ENCODE peak calls at places on chromosomes 13 and 19, in nine cellular contexts. One of them, this sample, is unnamed.

GRCh38 chr13:110024646-110024980 is 238.2 kb upstream of the IRS2 start:
- DNase-seq in vagina: no peak
- DNase-seq in K562: no peak
- DNase-seq in SK-N-SH: no peak
- DNase-seq in stomach: no peak
- DNase-seq in sigmoid colon: no peak
- DNase-seq in prostate gland: no peak
- DNase-seq in HL-60: no peak
- DNase-seq in GM23338: no peak
- DNase-seq in this sample: no peak

GRCh38 chr13:105611424-105611823 is 924.0 kb downstream of the EFNB2 start:
- DNase-seq in vagina: no peak
- DNase-seq in HL-60: no peak
- DNase-seq in sigmoid colon: no peak
- DNase-seq in stomach: no peak
- DNase-seq in GM23338: peak; percentile 62
- DNase-seq in prostate gland: no peak
- DNase-seq in SK-N-SH: no peak
- DNase-seq in K562: no peak
- DNase-seq in this sample: no peak

GRCh38 chr13:113816925-113817859 is 46.7 kb downstream of the GAS6 start:
- DNase-seq in sigmoid colon: peak; percentile 95
- DNase-seq in stomach: peak; percentile 97
- DNase-seq in prostate gland: peak; percentile 88
- DNase-seq in HL-60: no peak
- DNase-seq in SK-N-SH: peak; percentile 91
- DNase-seq in GM23338: peak; percentile 87
- DNase-seq in vagina: no peak
- DNase-seq in K562: peak; percentile 57
- DNase-seq in this sample: peak; percentile 94

GRCh38 chr13:46486270-46486669 is 66.7 kb upstream of the LRCH1 start:
- DNase-seq in sigmoid colon: no peak
- DNase-seq in prostate gland: no peak
- DNase-seq in stomach: no peak
- DNase-seq in SK-N-SH: no peak
- DNase-seq in HL-60: no peak
- DNase-seq in GM23338: no peak
- DNase-seq in vagina: no peak
- DNase-seq in K562: no peak
- DNase-seq in this sample: no peak

GRCh38 chr19:55212447-55212846 is 3.1 kb upstream of the PTPRH start:
- DNase-seq in SK-N-SH: no peak
- DNase-seq in vagina: no peak
- DNase-seq in GM23338: peak; percentile 44
- DNase-seq in HL-60: no peak
- DNase-seq in K562: peak; percentile 89
- DNase-seq in prostate gland: no peak
- DNase-seq in sigmoid colon: no peak
- DNase-seq in stomach: no peak
- DNase-seq in this sample: no peak

GRCh38 chr19:1840541-1841115 is 7.7 kb downstream of the REXO1 start:
- DNase-seq in SK-N-SH: no peak
- DNase-seq in vagina: no peak
- DNase-seq in prostate gland: no peak
- DNase-seq in sigmoid colon: no peak
- DNase-seq in K562: peak; percentile 65
- DNase-seq in stomach: no peak
- DNase-seq in HL-60: no peak
- DNase-seq in GM23338: no peak
- DNase-seq in this sample: no peak

GRCh38 chr19:10471909-10472308 is 31.2 kb downstream of the KEAP1 start:
- DNase-seq in vagina: no peak
- DNase-seq in K562: peak; percentile 59
- DNase-seq in SK-N-SH: peak; percentile 65
- DNase-seq in HL-60: no peak
- DNase-seq in GM23338: peak; percentile 43
- DNase-seq in sigmoid colon: no peak
- DNase-seq in stomach: no peak
- DNase-seq in prostate gland: no peak
- DNase-seq in this sample: no peak

GRCh38 chr19:31312004-31312403 is 37.2 kb downstream of the TSHZ3 start:
- DNase-seq in vagina: no peak
- DNase-seq in K562: peak; percentile 9
- DNase-seq in stomach: no peak
- DNase-seq in HL-60: peak; percentile 97
- DNase-seq in GM23338: no peak
- DNase-seq in prostate gland: no peak
- DNase-seq in sigmoid colon: peak; percentile 68
- DNase-seq in SK-N-SH: no peak
- DNase-seq in this sample: no peak

GRCh38 chr13:99991806-99992242 is 10.2 kb downstream of the ZIC2 start:
- DNase-seq in SK-N-SH: no peak
- DNase-seq in sigmoid colon: no peak
- DNase-seq in K562: no peak
- DNase-seq in stomach: no peak
- DNase-seq in HL-60: no peak
- DNase-seq in vagina: no peak
- DNase-seq in prostate gland: no peak
- DNase-seq in GM23338: peak; percentile 69
- DNase-seq in this sample: no peak

GRCh38 chr13:99990045-99990977 is 8.7 kb downstream of the ZIC2 start:
- DNase-seq in GM23338: peak; percentile 63
- DNase-seq in sigmoid colon: no peak
- DNase-seq in prostate gland: no peak
- DNase-seq in K562: no peak
- DNase-seq in stomach: no peak
- DNase-seq in HL-60: no peak
- DNase-seq in vagina: no peak
- DNase-seq in SK-N-SH: peak; percentile 27
- DNase-seq in this sample: no peak

GRCh38 chr13:99989376-99990044 is 7.9 kb downstream of the ZIC2 start:
- DNase-seq in K562: no peak
- DNase-seq in sigmoid colon: no peak
- DNase-seq in GM23338: peak; percentile 61
- DNase-seq in stomach: no peak
- DNase-seq in SK-N-SH: peak; percentile 39
- DNase-seq in prostate gland: no peak
- DNase-seq in vagina: peak; percentile 72
- DNase-seq in HL-60: no peak
- DNase-seq in this sample: no peak

GRCh38 chr13:99992376-99992775 is 10.8 kb downstream of the ZIC2 start:
- DNase-seq in prostate gland: no peak
- DNase-seq in vagina: no peak
- DNase-seq in sigmoid colon: no peak
- DNase-seq in GM23338: no peak
- DNase-seq in stomach: no peak
- DNase-seq in SK-N-SH: no peak
- DNase-seq in K562: no peak
- DNase-seq in HL-60: no peak
- DNase-seq in this sample: no peak

GRCh38 chr13:99991013-99991805 is 9.6 kb downstream of the ZIC2 start:
- DNase-seq in vagina: no peak
- DNase-seq in stomach: no peak
- DNase-seq in prostate gland: no peak
- DNase-seq in K562: no peak
- DNase-seq in sigmoid colon: no peak
- DNase-seq in HL-60: no peak
- DNase-seq in SK-N-SH: peak; percentile 26
- DNase-seq in GM23338: peak; percentile 68
- DNase-seq in this sample: no peak
- H3K4me3 ChIP-seq in vagina: no peak overlapping the region
- H3K4me3 ChIP-seq in stomach: no peak overlapping the region
- H3K4me3 ChIP-seq in prostate gland: no peak overlapping the region
- H3K4me3 ChIP-seq in K562: no peak overlapping the region
- H3K4me3 ChIP-seq in sigmoid colon: no peak overlapping the region
- H3K4me3 ChIP-seq in HL-60: no peak overlapping the region
- H3K4me3 ChIP-seq in SK-N-SH: no peak overlapping the region
- H3K4me3 ChIP-seq in GM23338: peak overlapping the region; percentile 54
- H3K4me3 ChIP-seq in this sample: no peak overlapping the region

DNA sequence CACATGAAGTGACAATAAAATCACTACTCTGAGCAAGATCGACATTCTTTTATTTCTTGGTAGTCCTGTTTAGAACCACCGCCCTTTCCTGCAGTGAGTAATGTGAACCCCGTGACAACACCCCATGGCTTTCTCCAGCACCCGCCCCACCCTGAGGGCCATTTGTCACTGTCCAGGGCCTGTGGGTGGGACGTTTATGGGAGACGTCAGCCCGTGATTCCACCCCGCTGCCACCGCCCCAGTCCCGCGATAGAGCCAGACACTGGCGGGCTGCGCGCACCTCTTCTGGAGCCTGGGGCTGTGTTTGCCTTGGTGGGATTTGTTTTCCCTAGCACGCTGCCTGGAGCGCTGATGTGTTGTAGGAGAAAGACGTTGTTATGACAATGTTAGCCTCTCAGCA is 263.7 kb downstream of the TEX29 start:
- DNase-seq in SK-N-SH: no peak
- DNase-seq in GM23338: no peak
- DNase-seq in vagina: no peak
- DNase-seq in HL-60: no peak
- DNase-seq in prostate gland: no peak
- DNase-seq in sigmoid colon: peak; percentile 54
- DNase-seq in K562: peak; percentile 31
- DNase-seq in stomach: peak; percentile 51
- DNase-seq in this sample: no peak
- TF ChIP-seq POLR2AphosphoS5 in SK-N-SH: no peak
- TF ChIP-seq POLR2AphosphoS5 in GM23338: no peak
- TF ChIP-seq POLR2AphosphoS5 in vagina: no peak
- TF ChIP-seq POLR2AphosphoS5 in HL-60: no peak
- TF ChIP-seq POLR2AphosphoS5 in prostate gland: no peak
- TF ChIP-seq POLR2AphosphoS5 in sigmoid colon: no peak
- TF ChIP-seq POLR2AphosphoS5 in K562: no peak
- TF ChIP-seq POLR2AphosphoS5 in stomach: no peak
- TF ChIP-seq POLR2AphosphoS5 in this sample: no peak

GRCh38 chr13:80340643-80341097 is 256 bp downstream of the SPRY2 start:
- DNase-seq in sigmoid colon: peak; percentile 73
- DNase-seq in SK-N-SH: no peak
- DNase-seq in stomach: no peak
- DNase-seq in GM23338: no peak
- DNase-seq in K562: no peak
- DNase-seq in HL-60: no peak
- DNase-seq in prostate gland: no peak
- DNase-seq in vagina: no peak
- DNase-seq in this sample: no peak

GRCh38 chr13:80339841-80340642 is 884 bp downstream of the SPRY2 start:
- DNase-seq in SK-N-SH: peak; percentile 60
- DNase-seq in K562: peak; percentile 47
- DNase-seq in sigmoid colon: peak; percentile 74
- DNase-seq in HL-60: no peak
- DNase-seq in GM23338: peak; percentile 31
- DNase-seq in vagina: no peak
- DNase-seq in stomach: peak; percentile 46
- DNase-seq in prostate gland: peak; percentile 46
- DNase-seq in this sample: no peak

GRCh38 chr13:80342541-80343371 is 1.8 kb upstream of the SPRY2 start:
- DNase-seq in stomach: peak; percentile 89
- DNase-seq in prostate gland: peak; percentile 81
- DNase-seq in HL-60: no peak
- DNase-seq in K562: peak; percentile 84
- DNase-seq in SK-N-SH: peak; percentile 84
- DNase-seq in vagina: no peak
- DNase-seq in sigmoid colon: peak; percentile 90
- DNase-seq in GM23338: peak; percentile 83
- DNase-seq in this sample: peak; percentile 69

GRCh38 chr13:80341771-80342271 is 895 bp upstream of the SPRY2 start:
- DNase-seq in prostate gland: peak; percentile 40
- DNase-seq in stomach: no peak
- DNase-seq in GM23338: peak; percentile 77
- DNase-seq in K562: peak; percentile 44
- DNase-seq in SK-N-SH: peak; percentile 80
- DNase-seq in HL-60: no peak
- DNase-seq in vagina: no peak
- DNase-seq in sigmoid colon: peak; percentile 79
- DNase-seq in this sample: no peak

DNA sequence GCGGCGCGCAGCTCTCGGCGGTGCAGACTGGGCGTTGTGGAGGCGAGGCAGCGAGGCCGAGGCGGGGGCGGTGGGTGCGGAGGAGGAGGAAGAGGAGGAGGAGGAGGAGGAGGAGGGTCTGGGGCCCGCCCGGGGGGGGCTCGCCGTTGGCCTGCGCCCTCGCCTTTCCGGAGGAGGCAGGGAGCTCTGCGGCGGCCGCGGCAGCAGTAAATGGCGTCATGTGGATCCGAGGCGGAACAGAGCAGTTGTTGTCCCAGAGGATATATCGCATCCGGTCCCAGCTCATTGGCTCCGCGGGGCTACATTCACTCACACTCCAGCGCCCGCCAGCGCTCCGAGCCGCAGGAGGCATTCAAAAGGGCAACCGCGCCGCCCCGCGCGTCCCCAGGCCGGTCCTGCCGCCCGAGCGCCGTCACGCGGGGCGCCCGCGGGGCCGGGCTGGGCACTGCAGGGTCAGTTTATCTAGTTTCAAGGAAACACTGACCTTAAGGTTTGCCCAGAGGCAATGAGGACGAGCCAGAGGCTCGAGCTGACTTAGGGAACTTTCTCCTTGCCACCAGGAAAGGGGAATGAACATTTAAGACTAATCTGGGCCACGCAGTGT is at the start of gene SPRY2:
- DNase-seq in vagina: no peak
- DNase-seq in sigmoid colon: peak; percentile 97
- DNase-seq in prostate gland: peak; percentile 96
- DNase-seq in K562: peak; percentile 89
- DNase-seq in GM23338: peak; percentile 97
- DNase-seq in HL-60: peak; percentile 75
- DNase-seq in SK-N-SH: peak; percentile 92
- DNase-seq in stomach: peak; percentile 93
- DNase-seq in this sample: peak; percentile 88
- H3K4me3 ChIP-seq in vagina: peak within 1 kb of the TSS; percentile 82
- H3K4me3 ChIP-seq in sigmoid colon: peak within 1 kb of the TSS; percentile 66
- H3K4me3 ChIP-seq in prostate gland: peak within 1 kb of the TSS; percentile 88
- H3K4me3 ChIP-seq in K562: peak within 1 kb of the TSS; percentile 71
- H3K4me3 ChIP-seq in GM23338: peak within 1 kb of the TSS; percentile 77
- H3K4me3 ChIP-seq in HL-60: peak within 1 kb of the TSS; percentile 88
- H3K4me3 ChIP-seq in SK-N-SH: peak within 1 kb of the TSS; percentile 99
- H3K4me3 ChIP-seq in stomach: peak within 1 kb of the TSS; percentile 64
- H3K4me3 ChIP-seq in this sample: peak within 1 kb of the TSS; percentile 78

DNA sequence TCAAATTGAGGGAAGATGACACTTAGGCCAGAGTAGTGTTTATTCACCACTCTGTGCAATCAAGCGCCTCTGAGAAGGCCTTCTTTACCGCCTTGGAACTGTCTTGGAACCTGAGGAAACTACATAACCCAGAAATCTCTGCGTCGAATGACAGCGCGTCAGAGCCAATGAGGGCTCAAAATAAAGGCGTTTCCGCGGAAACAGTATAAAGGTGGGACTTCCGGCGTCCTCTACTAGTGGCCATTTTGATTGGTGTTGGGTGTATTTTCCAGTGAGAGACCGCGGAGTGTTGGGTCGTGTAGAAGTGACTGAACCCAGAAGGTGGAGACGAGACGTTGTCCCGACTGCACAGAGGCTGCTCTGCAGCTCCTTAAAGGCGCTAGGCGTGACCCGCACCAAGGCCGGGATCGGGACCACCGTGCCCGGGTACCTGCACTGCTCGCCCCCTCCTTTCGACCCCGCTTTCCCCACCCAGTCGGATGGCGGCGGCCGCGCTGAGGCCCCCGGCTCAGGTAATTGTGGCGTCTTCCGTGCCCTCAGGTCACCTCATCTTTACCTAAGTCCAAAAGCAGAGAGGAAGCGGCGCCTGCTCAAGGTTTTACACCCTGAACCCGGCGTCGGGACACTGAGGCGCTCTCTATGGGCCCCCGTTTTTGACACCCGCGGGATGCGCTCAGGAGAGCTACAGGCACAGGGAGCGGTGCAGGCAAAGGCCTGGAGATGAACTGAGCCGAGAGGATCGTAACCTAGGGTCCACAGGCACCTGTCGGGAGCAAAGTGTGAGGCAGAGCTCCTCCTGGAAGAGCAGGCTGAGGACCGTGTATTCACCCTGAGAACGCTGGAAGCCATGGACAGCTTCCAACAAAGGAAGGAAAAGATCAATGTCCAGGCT is at the start of gene ZNF776:
- DNase-seq in GM23338: peak; percentile 98
- DNase-seq in sigmoid colon: peak; percentile 87
- DNase-seq in SK-N-SH: peak; percentile 87
- DNase-seq in prostate gland: peak; percentile 89
- DNase-seq in HL-60: peak; percentile 87
- DNase-seq in vagina: no peak
- DNase-seq in K562: peak; percentile 93
- DNase-seq in stomach: peak; percentile 86
- DNase-seq in this sample: peak; percentile 84
- TF ChIP-seq POLR2AphosphoS5 in GM23338: peak; percentile 88
- TF ChIP-seq POLR2AphosphoS5 in sigmoid colon: peak; percentile 51
- TF ChIP-seq POLR2AphosphoS5 in SK-N-SH: peak; percentile 92
- TF ChIP-seq POLR2AphosphoS5 in prostate gland: peak; percentile 97
- TF ChIP-seq POLR2AphosphoS5 in HL-60: peak; percentile 69
- TF ChIP-seq POLR2AphosphoS5 in vagina: peak; percentile 63
- TF ChIP-seq POLR2AphosphoS5 in K562: peak; percentile 79
- TF ChIP-seq POLR2AphosphoS5 in stomach: peak; percentile 62
- TF ChIP-seq POLR2AphosphoS5 in this sample: peak; percentile 76